ENCODE peak calls at places on chromosomes 16 and 17, in four cellular contexts. U is SHP77, T is AG10803, L is HTR-8/SVneo. K is an unnamed sample.

GRCh38 chr17:27354491-27355081 is 60.7 kb downstream of the WSB1 start:
- DNase-seq in U (peak; percentile 16), T (peak; percentile 23), L (no peak), K (peak; percentile 21)

GRCh38 chr17:41802961-41803682 is 8.6 kb downstream of the P3H4 start:
- DNase-seq in U (no peak), T (no peak), L (no peak), K (no peak)

GRCh38 chr17:43817826-43818225 is 15.1 kb downstream of the MPP3 start:
- DNase-seq in U (no peak), T (no peak), L (no peak), K (no peak)

GRCh38 chr17:42275527-42276358 is 448 bp downstream of the STAT5B start:
- DNase-seq in U (no peak), T (peak; percentile 40), L (no peak), K (no peak)

GRCh38 chr17:66378296-66378695 is 75.9 kb downstream of the PRKCA start:
- DNase-seq in U (no peak), T (peak; percentile 30), L (no peak), K (no peak)

GRCh38 chr17:17125136-17126084 is 80.7 kb downstream of the PLD6 start:
- DNase-seq in U (no peak), T (peak; percentile 35), L (no peak), K (peak; percentile 15)

GRCh38 chr17:77581480-77581879 is 377.0 kb upstream of the TNRC6C start:
- DNase-seq in U (no peak), T (peak; percentile 54), L (no peak), K (no peak)

GRCh38 chr17:13638855-13639458 is 37.2 kb upstream of the HS3ST3A1 start:
- DNase-seq in U (no peak), T (no peak), L (no peak), K (no peak)

GRCh38 chr16:57411362-57411976 is 6.9 kb downstream of the CCL17 start:
- DNase-seq in U (no peak), T (no peak), L (no peak), K (no peak)

GRCh38 chr17:79490530-79490929 is 120.3 kb downstream of the RBFOX3 start:
- DNase-seq in U (no peak), T (no peak), L (no peak), K (no peak)

GRCh38 chr17:4834621-4835020 is 1.5 kb downstream of the MINK1 start:
- DNase-seq in U (no peak), T (no peak), L (no peak), K (no peak)

GRCh38 chr16:82738699-82739098 is 111.9 kb downstream of the CDH13 start:
- DNase-seq in U (no peak), T (no peak), L (no peak), K (no peak)

GRCh38 chr17:67272312-67273050 is 27.5 kb upstream of the HELZ start:
- DNase-seq in U (no peak), T (no peak), L (no peak), K (no peak)

GRCh38 chr17:77535892-77536291 is 395.1 kb downstream of the SEC14L1 start:
- DNase-seq in U (peak; percentile 42), T (no peak), L (no peak), K (no peak)

GRCh38 chr16:14353340-14353739 is 276.7 kb downstream of the PARN start:
- DNase-seq in U (no peak), T (no peak), L (no peak), K (no peak)

K was measured in NK-92 treated with Interleukin-12 subunit alpha and Interleukin-12 subunit beta, amount 100 ng/mL, for 24 hours.